ENCODE peak calls at places on chromosomes 1 and 21, in eight cellular contexts. One of them, this sample, is unnamed.

GRCh38 chr1:121558514-121558913 is 373.7 kb downstream of the SRGAP2C start:
- DNase-seq in kidney tubule cell: peak
- DNase-seq in ovary: no peak
- DNase-seq in SJSA1: no peak
- DNase-seq in T-helper 1 cell: no peak
- DNase-seq in CD8-positive, alpha-beta memory T cell: no peak
- DNase-seq in A172: peak
- DNase-seq in lower lobe of right lung: no peak
- DNase-seq in this sample: peak

GRCh38 chr1:27368872-27369703 is 2.3 kb upstream of the MAP3K6 start:
- DNase-seq in kidney tubule cell: no peak
- DNase-seq in ovary: no peak
- DNase-seq in SJSA1: no peak
- DNase-seq in T-helper 1 cell: no peak
- DNase-seq in CD8-positive, alpha-beta memory T cell: no peak
- DNase-seq in A172: no peak
- DNase-seq in lower lobe of right lung: no peak
- DNase-seq in this sample: peak

GRCh38 chr1:53595906-53596305 is 136.7 kb downstream of the DMRTB1 start:
- DNase-seq in kidney tubule cell: no peak
- DNase-seq in ovary: no peak
- DNase-seq in SJSA1: no peak
- DNase-seq in T-helper 1 cell: no peak
- DNase-seq in CD8-positive, alpha-beta memory T cell: no peak
- DNase-seq in A172: no peak
- DNase-seq in lower lobe of right lung: no peak
- DNase-seq in this sample: no peak

GRCh38 chr1:53590581-53591515 is 131.6 kb downstream of the DMRTB1 start:
- DNase-seq in kidney tubule cell: no peak
- DNase-seq in ovary: peak
- DNase-seq in SJSA1: no peak
- DNase-seq in T-helper 1 cell: no peak
- DNase-seq in CD8-positive, alpha-beta memory T cell: no peak
- DNase-seq in A172: peak
- DNase-seq in lower lobe of right lung: no peak
- DNase-seq in this sample: no peak

GRCh38 chr1:55584521-55585401 is 369.6 kb upstream of the USP24 start:
- DNase-seq in kidney tubule cell: peak
- DNase-seq in ovary: peak
- DNase-seq in SJSA1: no peak
- DNase-seq in T-helper 1 cell: no peak
- DNase-seq in CD8-positive, alpha-beta memory T cell: no peak
- DNase-seq in A172: no peak
- DNase-seq in lower lobe of right lung: no peak
- DNase-seq in this sample: peak

GRCh38 chr1:180380259-180381183 is 121.9 kb downstream of the ACBD6 start:
- DNase-seq in kidney tubule cell: no peak
- DNase-seq in ovary: no peak
- DNase-seq in SJSA1: no peak
- DNase-seq in T-helper 1 cell: no peak
- DNase-seq in CD8-positive, alpha-beta memory T cell: no peak
- DNase-seq in A172: no peak
- DNase-seq in lower lobe of right lung: no peak
- DNase-seq in this sample: no peak

GRCh38 chr21:33825419-33825818 is 90.2 kb downstream of the ATP5PO start:
- DNase-seq in kidney tubule cell: no peak
- DNase-seq in ovary: no peak
- DNase-seq in SJSA1: peak
- DNase-seq in T-helper 1 cell: no peak
- DNase-seq in CD8-positive, alpha-beta memory T cell: no peak
- DNase-seq in A172: no peak
- DNase-seq in lower lobe of right lung: no peak
- DNase-seq in this sample: no peak

GRCh38 chr1:150516616-150517015 is 1.1 kb downstream of the FALEC start:
- DNase-seq in kidney tubule cell: peak
- DNase-seq in ovary: no peak
- DNase-seq in SJSA1: no peak
- DNase-seq in T-helper 1 cell: peak
- DNase-seq in CD8-positive, alpha-beta memory T cell: no peak
- DNase-seq in A172: no peak
- DNase-seq in lower lobe of right lung: no peak
- DNase-seq in this sample: peak

GRCh38 chr1:14552246-14552970 is 46.1 kb upstream of the KAZN start:
- DNase-seq in kidney tubule cell: peak
- DNase-seq in ovary: no peak
- DNase-seq in SJSA1: no peak
- DNase-seq in T-helper 1 cell: no peak
- DNase-seq in CD8-positive, alpha-beta memory T cell: no peak
- DNase-seq in A172: no peak
- DNase-seq in lower lobe of right lung: no peak
- DNase-seq in this sample: no peak

GRCh38 chr1:101121515-101121914 is 95.9 kb upstream of the DPH5 start:
- DNase-seq in kidney tubule cell: no peak
- DNase-seq in ovary: no peak
- DNase-seq in SJSA1: no peak
- DNase-seq in T-helper 1 cell: no peak
- DNase-seq in CD8-positive, alpha-beta memory T cell: no peak
- DNase-seq in A172: no peak
- DNase-seq in lower lobe of right lung: no peak
- DNase-seq in this sample: no peak

GRCh38 chr1:217630711-217631591 is at the start of the genes GPATCH2 and SPATA17:
- DNase-seq in kidney tubule cell: peak
- DNase-seq in ovary: peak
- DNase-seq in SJSA1: peak
- DNase-seq in T-helper 1 cell: peak
- DNase-seq in CD8-positive, alpha-beta memory T cell: peak
- DNase-seq in A172: peak
- DNase-seq in lower lobe of right lung: peak
- DNase-seq in this sample: peak

GRCh38 chr1:37096523-37096922 is 62.2 kb upstream of the GRIK3 start:
- DNase-seq in kidney tubule cell: peak
- DNase-seq in ovary: no peak
- DNase-seq in SJSA1: no peak
- DNase-seq in T-helper 1 cell: no peak
- DNase-seq in CD8-positive, alpha-beta memory T cell: no peak
- DNase-seq in A172: no peak
- DNase-seq in lower lobe of right lung: no peak
- DNase-seq in this sample: no peak

This sample was measured in astrocyte of the spinal cord.